ENCODE peak calls at places on chromosomes 5 and 9, in six cellular contexts. F is Peyer's patch, M is neural progenitor cell, J is GM23338, X is body of pancreas, Y is cardiac muscle cell. K is an unnamed sample.

GRCh38 chr9:84067851-84068250 is 87.2 kb downstream of the RMI1 start:
- DNase-seq in F (no peak), M (no peak), J (no peak), X (no peak), Y (no peak), K (no peak)

GRCh38 chr5:139755892-139756671 is 39.5 kb upstream of the PSD2 start:
- DNase-seq in F (peak; percentile 47), M (peak; percentile 88), J (peak; percentile 83), X (no peak), Y (no peak), K (peak; percentile 64)

GRCh38 chr5:82513739-82514138 is 235.6 kb upstream of the RPS23 start:
- DNase-seq in F (no peak), M (peak; percentile 53), J (peak; percentile 51), X (no peak), Y (peak; percentile 43), K (no peak)

GRCh38 chr9:96022445-96023031 is 147.0 kb downstream of the ERCC6L2 start:
- DNase-seq in F (no peak), M (peak; percentile 71), J (peak; percentile 75), X (no peak), Y (peak; percentile 86), K (no peak)

GRCh38 chr9:96553070-96553469 is 66.6 kb downstream of the CDC14B start:
- DNase-seq in F (no peak), M (no peak), J (no peak), X (no peak), Y (no peak), K (no peak)

GRCh38 chr5:138754699-138755057 is 1.5 kb downstream of the CTNNA1 start:
- DNase-seq in F (no peak), M (no peak), J (no peak), X (peak; percentile 15), Y (no peak), K (no peak)

GRCh38 chr5:106171132-106171531 is 1499.6 kb downstream of the EFNA5 start:
- DNase-seq in F (no peak), M (no peak), J (no peak), X (no peak), Y (no peak), K (no peak)

GRCh38 chr9:79289856-79290255 is 281.9 kb upstream of the TLE4 start:
- DNase-seq in F (no peak), M (no peak), J (no peak), X (no peak), Y (no peak), K (no peak)

GRCh38 chr9:83382421-83382820 is 155.8 kb downstream of the FRMD3 start:
- DNase-seq in F (no peak), M (no peak), J (no peak), X (no peak), Y (no peak), K (no peak)

GRCh38 chr5:84986688-84987087 is 602.0 kb upstream of the EDIL3 start:
- DNase-seq in F (no peak), M (no peak), J (no peak), X (no peak), Y (no peak), K (no peak)

GRCh38 chr5:169788168-169788567 is 151.1 kb downstream of the DOCK2 start:
- DNase-seq in F (no peak), M (no peak), J (no peak), X (no peak), Y (no peak), K (no peak)

GRCh38 chr5:67481362-67481761 is 284.8 kb upstream of the CD180 start:
- DNase-seq in F (no peak), M (no peak), J (no peak), X (no peak), Y (no peak), K (no peak)

GRCh38 chr5:148912714-148913398 is 86.4 kb downstream of the ADRB2 start:
- DNase-seq in F (no peak), M (peak; percentile 87), J (peak; percentile 88), X (no peak), Y (no peak), K (no peak)

GRCh38 chr9:3478549-3478953 is 47.2 kb downstream of the RFX3 start:
- DNase-seq in F (peak; percentile 31), M (no peak), J (peak; percentile 37), X (no peak), Y (no peak), K (peak; percentile 66)

GRCh38 chr5:61370496-61370895 is 38.4 kb downstream of the ZSWIM6 start:
- DNase-seq in F (no peak), M (no peak), J (no peak), X (no peak), Y (no peak), K (no peak)

GRCh38 chr5:151694035-151694485 is 7.3 kb upstream of the SPARC start:
- DNase-seq in F (no peak), M (no peak), J (no peak), X (no peak), Y (no peak), K (no peak)

GRCh38 chr9:136172412-136173079 is 32.4 kb downstream of the LHX3 start:
- DNase-seq in F (no peak), M (no peak), J (peak; percentile 43), X (no peak), Y (no peak), K (no peak)

GRCh38 chr5:178590141-178590923 is at the start of gene COL23A1:
- DNase-seq in F (no peak), M (peak; percentile 90), J (peak; percentile 86), X (no peak), Y (peak; percentile 90), K (peak; percentile 44)

GRCh38 chr5:107428303-107428761 is 242.4 kb downstream of the EFNA5 start:
- DNase-seq in F (no peak), M (no peak), J (no peak), X (no peak), Y (no peak), K (no peak)

GRCh38 chr9:127741831-127742434 is 6.8 kb upstream of the TOR2A start:
- DNase-seq in F (no peak), M (peak; percentile 97), J (peak; percentile 99), X (peak; percentile 74), Y (peak; percentile 96), K (no peak)

GRCh38 chr9:127735530-127736176 is 559 bp upstream of the TOR2A start:
- DNase-seq in F (no peak), M (peak; percentile 57), J (no peak), X (no peak), Y (no peak), K (no peak)

GRCh38 chr9:127742435-127743088 is 7.5 kb upstream of the TOR2A start:
- DNase-seq in F (no peak), M (peak; percentile 90), J (peak; percentile 97), X (peak; percentile 34), Y (peak; percentile 90), K (no peak)

GRCh38 chr9:127738666-127739065 is 3.6 kb upstream of the TOR2A start:
- DNase-seq in F (no peak), M (no peak), J (no peak), X (no peak), Y (no peak), K (no peak)

GRCh38 chr9:127739614-127740322 is 4.7 kb upstream of the TOR2A start:
- DNase-seq in F (no peak), M (no peak), J (no peak), X (no peak), Y (peak; percentile 60), K (no peak)
- H3K36me3 ChIP-seq in F (no peaks in the 10 kb centered on the region), M (no peaks in the 10 kb centered on the region), J (no peaks in the 10 kb centered on the region), X (no peaks in the 10 kb centered on the region), Y (no peaks in the 10 kb centered on the region), K (peaks cover 27% of the 10 kb centered on the region)

GRCh38 chr5:56759521-56759920 is 55.8 kb upstream of the MAP3K1 start:
- DNase-seq in F (no peak), M (no peak), J (no peak), X (peak; percentile 57), Y (no peak), K (no peak)

GRCh38 chr5:56763711-56764466 is 51.5 kb upstream of the MAP3K1 start:
- DNase-seq in F (peak; percentile 84), M (no peak), J (no peak), X (no peak), Y (no peak), K (no peak)

GRCh38 chr5:56761486-56761885 is 53.9 kb upstream of the MAP3K1 start:
- DNase-seq in F (no peak), M (no peak), J (no peak), X (no peak), Y (no peak), K (no peak)

GRCh38 chr5:56763182-56763581 is 52.2 kb upstream of the MAP3K1 start:
- DNase-seq in F (no peak), M (no peak), J (no peak), X (no peak), Y (no peak), K (no peak)

GRCh38 chr5:56760723-56761122 is 54.6 kb upstream of the MAP3K1 start:
- DNase-seq in F (no peak), M (peak; percentile 71), J (no peak), X (no peak), Y (no peak), K (no peak)
- H3K4me3 ChIP-seq in F (no peak overlapping the region), M (no peak overlapping the region), J (no peak overlapping the region), X (no peak overlapping the region), Y (no peak overlapping the region), K (no peak overlapping the region)

GRCh38 chr5:95620030-95620869 is at the start of gene GPR150:
- DNase-seq in F (peak; percentile 48), M (peak; percentile 76), J (peak; percentile 66), X (peak; percentile 74), Y (peak; percentile 61), K (peak; percentile 83)
- H3K27me3 ChIP-seq in F (no peaks in the 10 kb centered on the region), M (peaks cover 69% of the 10 kb centered on the region), J (peaks cover 65% of the 10 kb centered on the region), X (no peaks in the 10 kb centered on the region), Y (peaks cover 66% of the 10 kb centered on the region), K (no peaks in the 10 kb centered on the region)

DNA sequence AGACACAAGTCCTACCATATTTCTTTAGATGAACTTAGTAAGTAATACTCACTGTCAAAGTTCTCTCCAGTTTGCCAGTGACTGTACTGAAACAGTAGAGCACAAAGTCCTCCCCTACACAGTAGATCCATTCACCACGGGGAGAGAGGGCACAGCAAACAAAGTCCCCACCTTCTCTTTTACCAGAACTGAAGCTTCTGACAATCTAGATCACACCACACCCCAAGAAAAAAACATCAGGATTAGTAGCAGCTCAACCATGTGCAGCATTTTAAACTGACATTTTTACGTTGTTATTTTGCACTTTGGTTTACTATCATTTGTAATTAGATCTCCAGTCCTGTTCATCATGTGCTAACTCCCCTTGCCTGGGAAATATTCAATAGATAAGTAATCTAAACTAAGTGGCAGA is 23.0 kb downstream of the DNAJA1 start:
- DNase-seq in F (no peak), M (no peak), J (no peak), X (no peak), Y (no peak), K (no peak)
- H3K36me3 ChIP-seq in F (no peaks in the 10 kb centered on the region), M (no peaks in the 10 kb centered on the region), J (peaks cover 27% of the 10 kb centered on the region), X (no peaks in the 10 kb centered on the region), Y (peaks cover 26% of the 10 kb centered on the region), K (peaks cover 4% of the 10 kb centered on the region)

K was measured in GM06990.